ENCODE peak calls at places on chromosomes 2 and 18, in seven cellular contexts. One of them, this sample, is unnamed. For H3F3A, the result is how much of the 10 kb centered on the place peaks cover.

GRCh38 chr18:11880586-11881304 is 27.4 kb downstream of the MPPE1 start:
- DNase-seq in neural progenitor cell: no peak
- DNase-seq in PC-9: no peak
- DNase-seq in GM23338: no peak
- DNase-seq in SK-N-SH: no peak
- DNase-seq in GM23248: no peak
- DNase-seq in PC-3: no peak
- DNase-seq in this sample: no peak

GRCh38 chr2:75303227-75303626 is 103.9 kb upstream of the TACR1 start:
- DNase-seq in neural progenitor cell: no peak
- DNase-seq in PC-9: no peak
- DNase-seq in GM23338: no peak
- DNase-seq in SK-N-SH: no peak
- DNase-seq in GM23248: no peak
- DNase-seq in PC-3: peak
- DNase-seq in this sample: no peak

GRCh38 chr2:212109217-212109616 is 429.4 kb downstream of the ERBB4 start:
- DNase-seq in neural progenitor cell: no peak
- DNase-seq in PC-9: no peak
- DNase-seq in GM23338: no peak
- DNase-seq in SK-N-SH: no peak
- DNase-seq in GM23248: no peak
- DNase-seq in PC-3: no peak
- DNase-seq in this sample: no peak

GRCh38 chr18:63762518-63762917 is 12.7 kb upstream of the SERPINB7 start:
- DNase-seq in neural progenitor cell: no peak
- DNase-seq in PC-9: no peak
- DNase-seq in GM23338: no peak
- DNase-seq in SK-N-SH: no peak
- DNase-seq in GM23248: peak
- DNase-seq in PC-3: peak
- DNase-seq in this sample: no peak

GRCh38 chr2:167924556-167924955 is 322.8 kb downstream of the STK39 start:
- DNase-seq in neural progenitor cell: no peak
- DNase-seq in PC-9: no peak
- DNase-seq in GM23338: no peak
- DNase-seq in SK-N-SH: no peak
- DNase-seq in GM23248: no peak
- DNase-seq in PC-3: peak
- DNase-seq in this sample: no peak

GRCh38 chr2:121805767-121806145 is 50.3 kb downstream of the TSN start:
- DNase-seq in neural progenitor cell: no peak
- DNase-seq in PC-9: no peak
- DNase-seq in GM23338: no peak
- DNase-seq in SK-N-SH: no peak
- DNase-seq in GM23248: no peak
- DNase-seq in PC-3: no peak
- DNase-seq in this sample: no peak

GRCh38 chr18:75167759-75168211 is 41.2 kb downstream of the PTGR3 start:
- DNase-seq in neural progenitor cell: no peak
- DNase-seq in PC-9: no peak
- DNase-seq in GM23338: no peak
- DNase-seq in SK-N-SH: no peak
- DNase-seq in GM23248: peak
- DNase-seq in PC-3: no peak
- DNase-seq in this sample: no peak

GRCh38 chr2:194128810-194129209 is 1528.2 kb upstream of the SLC39A10 start:
- DNase-seq in neural progenitor cell: no peak
- DNase-seq in PC-9: no peak
- DNase-seq in GM23338: no peak
- DNase-seq in SK-N-SH: no peak
- DNase-seq in GM23248: no peak
- DNase-seq in PC-3: no peak
- DNase-seq in this sample: no peak

GRCh38 chr2:110745048-110745447 is 12.7 kb downstream of the ACOXL start:
- DNase-seq in neural progenitor cell: no peak
- DNase-seq in PC-9: no peak
- DNase-seq in GM23338: no peak
- DNase-seq in SK-N-SH: no peak
- DNase-seq in GM23248: no peak
- DNase-seq in PC-3: no peak
- DNase-seq in this sample: peak

GRCh38 chr18:61398961-61399632 is 65.9 kb downstream of the CDH20 start:
- DNase-seq in neural progenitor cell: no peak
- DNase-seq in PC-9: no peak
- DNase-seq in GM23338: no peak
- DNase-seq in SK-N-SH: no peak
- DNase-seq in GM23248: peak
- DNase-seq in PC-3: no peak
- DNase-seq in this sample: no peak

GRCh38 chr2:85325466-85325811 is 2.4 kb downstream of the TGOLN2 start:
- DNase-seq in neural progenitor cell: no peak
- DNase-seq in PC-9: no peak
- DNase-seq in GM23338: no peak
- DNase-seq in SK-N-SH: no peak
- DNase-seq in GM23248: no peak
- DNase-seq in PC-3: no peak
- DNase-seq in this sample: no peak

GRCh38 chr2:130743278-130743677 is 12.1 kb upstream of the AMER3 start:
- DNase-seq in neural progenitor cell: no peak
- DNase-seq in PC-9: no peak
- DNase-seq in GM23338: no peak
- DNase-seq in SK-N-SH: no peak
- DNase-seq in GM23248: no peak
- DNase-seq in PC-3: no peak
- DNase-seq in this sample: no peak

GRCh38 chr2:130749078-130749477 is 6.3 kb upstream of the AMER3 start:
- DNase-seq in neural progenitor cell: no peak
- DNase-seq in PC-9: no peak
- DNase-seq in GM23338: no peak
- DNase-seq in SK-N-SH: no peak
- DNase-seq in GM23248: no peak
- DNase-seq in PC-3: no peak
- DNase-seq in this sample: no peak

GRCh38 chr2:130749641-130750040 is 5.7 kb upstream of the AMER3 start:
- DNase-seq in neural progenitor cell: no peak
- DNase-seq in PC-9: no peak
- DNase-seq in GM23338: no peak
- DNase-seq in SK-N-SH: no peak
- DNase-seq in GM23248: no peak
- DNase-seq in PC-3: no peak
- DNase-seq in this sample: no peak

GRCh38 chr2:130740671-130741070 is 11.8 kb downstream of the GPR148 start:
- DNase-seq in neural progenitor cell: no peak
- DNase-seq in PC-9: no peak
- DNase-seq in GM23338: peak
- DNase-seq in SK-N-SH: no peak
- DNase-seq in GM23248: no peak
- DNase-seq in PC-3: no peak
- DNase-seq in this sample: no peak

DNA sequence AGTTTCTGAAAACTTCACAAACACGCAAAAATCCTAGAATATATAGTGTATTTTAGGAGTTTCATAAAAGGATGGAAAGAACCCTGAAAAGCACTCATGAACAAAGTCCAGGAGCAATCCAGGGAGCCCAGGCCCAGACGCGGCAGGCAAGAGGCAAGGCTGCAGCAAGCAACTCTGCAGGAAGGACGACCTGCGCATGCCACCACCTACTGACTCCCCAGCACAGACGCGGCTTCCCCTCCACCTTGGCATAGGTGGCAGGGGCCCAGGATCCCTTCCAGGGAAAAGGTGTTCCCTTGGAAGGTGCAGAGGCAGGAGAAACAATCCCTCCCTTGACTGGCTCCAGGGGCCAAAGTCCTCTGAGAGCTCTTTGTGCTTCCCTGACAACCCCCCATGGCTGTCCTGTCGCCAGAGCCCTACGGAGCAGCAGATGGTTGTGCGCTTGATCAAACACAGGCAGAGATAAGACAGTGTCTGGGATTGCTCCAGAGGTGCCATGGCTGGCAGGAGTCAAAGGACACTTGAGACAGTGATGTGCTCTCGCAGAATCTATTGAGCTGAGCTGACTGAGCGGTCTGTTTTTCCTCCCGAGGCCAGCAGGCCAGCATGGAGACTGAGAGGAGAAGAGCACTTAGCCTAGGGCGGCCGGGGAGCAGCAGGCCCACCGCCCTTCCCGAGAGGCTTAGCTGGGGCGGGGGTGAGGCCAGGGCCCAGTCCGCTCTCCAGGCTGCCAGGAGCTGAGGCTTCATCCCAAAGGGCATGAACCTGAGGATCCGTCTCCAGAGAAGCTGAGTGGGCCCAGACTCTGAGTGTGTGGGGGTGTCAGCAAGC is 10.8 kb upstream of the AMER3 start:
- DNase-seq in neural progenitor cell: peak
- DNase-seq in PC-9: no peak
- DNase-seq in GM23338: peak
- DNase-seq in SK-N-SH: peak
- DNase-seq in GM23248: no peak
- DNase-seq in PC-3: no peak
- DNase-seq in this sample: no peak
- H3F3A ChIP-seq in neural progenitor cell: under half
- H3F3A ChIP-seq in PC-9: under half
- H3F3A ChIP-seq in GM23338: under half
- H3F3A ChIP-seq in SK-N-SH: under half
- H3F3A ChIP-seq in GM23248: under half
- H3F3A ChIP-seq in PC-3: under half
- H3F3A ChIP-seq in this sample: under half

GRCh38 chr18:58975296-58975695 is 110.6 kb downstream of the ZNF532 start:
- DNase-seq in neural progenitor cell: no peak
- DNase-seq in PC-9: no peak
- DNase-seq in GM23338: no peak
- DNase-seq in SK-N-SH: no peak
- DNase-seq in GM23248: no peak
- DNase-seq in PC-3: no peak
- DNase-seq in this sample: no peak

GRCh38 chr18:58965930-58966662 is 101.4 kb downstream of the ZNF532 start:
- DNase-seq in neural progenitor cell: peak
- DNase-seq in PC-9: no peak
- DNase-seq in GM23338: no peak
- DNase-seq in SK-N-SH: no peak
- DNase-seq in GM23248: no peak
- DNase-seq in PC-3: no peak
- DNase-seq in this sample: peak

GRCh38 chr18:58966704-58967103 is 102.0 kb downstream of the ZNF532 start:
- DNase-seq in neural progenitor cell: no peak
- DNase-seq in PC-9: no peak
- DNase-seq in GM23338: no peak
- DNase-seq in SK-N-SH: no peak
- DNase-seq in GM23248: no peak
- DNase-seq in PC-3: no peak
- DNase-seq in this sample: no peak

GRCh38 chr18:58967643-58968291 is 103.1 kb downstream of the ZNF532 start:
- DNase-seq in neural progenitor cell: no peak
- DNase-seq in PC-9: no peak
- DNase-seq in GM23338: no peak
- DNase-seq in SK-N-SH: no peak
- DNase-seq in GM23248: no peak
- DNase-seq in PC-3: no peak
- DNase-seq in this sample: no peak

GRCh38 chr18:58970943-58971799 is 106.5 kb downstream of the ZNF532 start:
- DNase-seq in neural progenitor cell: no peak
- DNase-seq in PC-9: no peak
- DNase-seq in GM23338: no peak
- DNase-seq in SK-N-SH: no peak
- DNase-seq in GM23248: no peak
- DNase-seq in PC-3: no peak
- DNase-seq in this sample: no peak
- H3F3A ChIP-seq in neural progenitor cell: under half
- H3F3A ChIP-seq in PC-9: under half
- H3F3A ChIP-seq in GM23338: under half
- H3F3A ChIP-seq in SK-N-SH: under half
- H3F3A ChIP-seq in GM23248: under half
- H3F3A ChIP-seq in PC-3: under half
- H3F3A ChIP-seq in this sample: under half

GRCh38 chr2:174183076-174183475 is 65.3 kb downstream of the OLA1 start:
- DNase-seq in neural progenitor cell: no peak
- DNase-seq in PC-9: no peak
- DNase-seq in GM23338: no peak
- DNase-seq in SK-N-SH: no peak
- DNase-seq in GM23248: no peak
- DNase-seq in PC-3: no peak
- DNase-seq in this sample: no peak
- H3F3A ChIP-seq in neural progenitor cell: under half
- H3F3A ChIP-seq in PC-9: under half
- H3F3A ChIP-seq in GM23338: under half
- H3F3A ChIP-seq in SK-N-SH: under half
- H3F3A ChIP-seq in GM23248: under half
- H3F3A ChIP-seq in PC-3: under half
- H3F3A ChIP-seq in this sample: under half

DNA sequence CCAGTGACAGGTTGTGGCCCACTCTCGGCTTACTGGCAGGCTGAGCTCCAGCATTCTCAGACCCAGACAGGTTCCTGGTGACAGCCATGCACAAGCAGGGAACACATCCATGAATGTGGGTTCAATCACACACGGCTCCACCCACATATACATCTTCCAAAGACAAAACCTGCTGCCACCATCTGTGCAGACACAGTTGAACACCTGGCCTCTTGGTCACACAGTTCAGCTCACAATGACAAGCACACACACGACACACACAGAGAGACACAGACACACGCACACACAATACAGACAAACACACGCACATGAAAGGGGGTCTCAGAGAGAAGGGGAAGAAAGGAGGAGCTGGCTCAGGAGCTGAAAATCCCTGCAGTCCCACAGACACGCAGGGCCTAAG is 32.1 kb upstream of the PTMA start:
- DNase-seq in neural progenitor cell: no peak
- DNase-seq in PC-9: no peak
- DNase-seq in GM23338: no peak
- DNase-seq in SK-N-SH: no peak
- DNase-seq in GM23248: no peak
- DNase-seq in PC-3: no peak
- DNase-seq in this sample: no peak
- H3F3A ChIP-seq in neural progenitor cell: half or more
- H3F3A ChIP-seq in PC-9: half or more
- H3F3A ChIP-seq in GM23338: under half
- H3F3A ChIP-seq in SK-N-SH: under half
- H3F3A ChIP-seq in GM23248: under half
- H3F3A ChIP-seq in PC-3: under half
- H3F3A ChIP-seq in this sample: under half

DNA sequence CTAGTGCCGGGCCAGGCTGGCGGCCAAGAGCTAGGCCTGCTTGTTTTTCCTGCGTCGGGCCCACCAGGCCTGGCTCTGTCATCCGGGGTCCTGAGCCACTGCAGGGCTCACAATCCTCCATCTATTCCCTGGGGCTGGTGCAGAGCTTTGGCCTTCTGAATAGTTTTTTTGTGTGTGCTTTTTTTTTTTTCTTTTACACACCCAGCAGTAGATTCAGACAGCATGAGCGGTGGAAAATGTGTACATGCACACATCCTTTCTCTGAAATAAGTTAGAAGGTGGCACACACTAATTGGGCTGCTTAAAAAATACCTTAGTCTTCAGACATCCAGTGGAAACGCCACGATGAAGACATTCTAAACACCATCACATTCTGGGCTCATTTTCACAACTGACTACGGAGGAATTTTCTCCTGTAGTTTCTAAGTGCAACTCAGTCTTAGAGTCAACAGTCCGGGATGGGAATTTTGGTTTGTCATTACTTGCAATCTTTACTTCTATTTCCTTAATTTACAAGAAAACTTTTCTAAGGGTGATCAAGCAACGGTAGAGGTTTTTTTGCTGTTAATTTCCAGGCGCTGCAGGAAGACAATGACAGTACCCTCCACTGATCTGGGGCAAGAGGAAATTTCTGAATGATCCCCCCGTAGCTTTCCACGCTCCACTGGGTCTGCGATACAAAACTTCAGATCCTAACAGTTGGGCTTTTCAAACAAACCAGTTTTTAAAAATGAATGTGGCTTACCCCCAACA is 6.0 kb downstream of the ZFP36L2 start:
- DNase-seq in neural progenitor cell: no peak
- DNase-seq in PC-9: peak
- DNase-seq in GM23338: no peak
- DNase-seq in SK-N-SH: no peak
- DNase-seq in GM23248: peak
- DNase-seq in PC-3: peak
- DNase-seq in this sample: peak
- H3F3A ChIP-seq in neural progenitor cell: half or more
- H3F3A ChIP-seq in PC-9: half or more
- H3F3A ChIP-seq in GM23338: under half
- H3F3A ChIP-seq in SK-N-SH: under half
- H3F3A ChIP-seq in GM23248: under half
- H3F3A ChIP-seq in PC-3: under half
- H3F3A ChIP-seq in this sample: half or more

This sample was measured in MM.1S.